ENCODE peak calls at places on chromosomes 16 and 17, in four cellular contexts. One of them, this sample, is unnamed.

GRCh38 chr16:8899709-8900317 is 17.7 kb downstream of the LITAFD start:
- DNase-seq in GM12878: no peak
- DNase-seq in HepG2: no peak
- DNase-seq in K562: no peak
- DNase-seq in this sample: no peak

GRCh38 chr17:67514998-67515397 is 137.9 kb downstream of the PITPNC1 start:
- DNase-seq in GM12878: no peak
- DNase-seq in HepG2: no peak
- DNase-seq in K562: no peak
- DNase-seq in this sample: no peak

GRCh38 chr16:51154271-51155171 is 3.5 kb upstream of the SALL1 start:
- DNase-seq in HepG2: no peak
- DNase-seq in K562: no peak
- DNase-seq in GM12878: no peak
- DNase-seq in this sample: no peak

GRCh38 chr16:64440005-64440404 is 681.9 kb downstream of the CDH11 start:
- DNase-seq in GM12878: no peak
- DNase-seq in K562: no peak
- DNase-seq in HepG2: no peak
- DNase-seq in this sample: no peak

GRCh38 chr17:72725432-72726068 is 366.9 kb downstream of the SLC39A11 start:
- DNase-seq in HepG2: peak; percentile 66
- DNase-seq in K562: peak; percentile 76
- DNase-seq in GM12878: no peak
- DNase-seq in this sample: peak; percentile 83

GRCh38 chr17:9140550-9141422 is 119.5 kb downstream of the NTN1 start:
- DNase-seq in HepG2: no peak
- DNase-seq in GM12878: no peak
- DNase-seq in K562: no peak
- DNase-seq in this sample: no peak

GRCh38 chr17:45129426-45129939 is 2.8 kb downstream of the PLCD3 start:
- DNase-seq in HepG2: peak; percentile 89
- DNase-seq in GM12878: no peak
- DNase-seq in K562: no peak
- DNase-seq in this sample: peak; percentile 77

GRCh38 chr17:74759243-74759801 is 10.9 kb downstream of the NHERF1 start:
- DNase-seq in HepG2: no peak
- DNase-seq in K562: no peak
- DNase-seq in GM12878: no peak
- DNase-seq in this sample: no peak

GRCh38 chr16:4936991-4937781 is at the start of gene PPL:
- DNase-seq in HepG2: peak; percentile 93
- DNase-seq in GM12878: no peak
- DNase-seq in K562: peak; percentile 84
- DNase-seq in this sample: no peak

GRCh38 chr16:64738321-64738960 is 383.4 kb downstream of the CDH11 start:
- DNase-seq in GM12878: no peak
- DNase-seq in K562: no peak
- DNase-seq in HepG2: no peak
- DNase-seq in this sample: no peak

GRCh38 chr17:70739046-70739445 is 569.7 kb downstream of the KCNJ2 start:
- DNase-seq in HepG2: no peak
- DNase-seq in K562: no peak
- DNase-seq in GM12878: no peak
- DNase-seq in this sample: no peak

GRCh38 chr16:11004351-11004750 is 60.0 kb downstream of the CLEC16A start:
- DNase-seq in HepG2: no peak
- DNase-seq in K562: no peak
- DNase-seq in GM12878: no peak
- DNase-seq in this sample: no peak

GRCh38 chr17:39563476-39563875 is 44.2 kb downstream of the NEUROD2 start:
- DNase-seq in GM12878: no peak
- DNase-seq in K562: no peak
- DNase-seq in HepG2: no peak
- DNase-seq in this sample: no peak

GRCh38 chr17:81347437-81347836 is 47.8 kb upstream of the BAHCC1 start:
- DNase-seq in HepG2: no peak
- DNase-seq in GM12878: no peak
- DNase-seq in K562: no peak
- DNase-seq in this sample: no peak

GRCh38 chr17:81345211-81346089 is 49.8 kb upstream of the BAHCC1 start:
- DNase-seq in GM12878: no peak
- DNase-seq in K562: peak; percentile 90
- DNase-seq in HepG2: peak; percentile 72
- DNase-seq in this sample: peak; percentile 91

GRCh38 chr17:81348097-81349055 is 46.9 kb upstream of the BAHCC1 start:
- DNase-seq in GM12878: no peak
- DNase-seq in K562: no peak
- DNase-seq in HepG2: no peak
- DNase-seq in this sample: no peak

GRCh38 chr17:81346908-81347349 is 48.3 kb upstream of the BAHCC1 start:
- DNase-seq in K562: no peak
- DNase-seq in GM12878: no peak
- DNase-seq in HepG2: no peak
- DNase-seq in this sample: no peak

DNA sequence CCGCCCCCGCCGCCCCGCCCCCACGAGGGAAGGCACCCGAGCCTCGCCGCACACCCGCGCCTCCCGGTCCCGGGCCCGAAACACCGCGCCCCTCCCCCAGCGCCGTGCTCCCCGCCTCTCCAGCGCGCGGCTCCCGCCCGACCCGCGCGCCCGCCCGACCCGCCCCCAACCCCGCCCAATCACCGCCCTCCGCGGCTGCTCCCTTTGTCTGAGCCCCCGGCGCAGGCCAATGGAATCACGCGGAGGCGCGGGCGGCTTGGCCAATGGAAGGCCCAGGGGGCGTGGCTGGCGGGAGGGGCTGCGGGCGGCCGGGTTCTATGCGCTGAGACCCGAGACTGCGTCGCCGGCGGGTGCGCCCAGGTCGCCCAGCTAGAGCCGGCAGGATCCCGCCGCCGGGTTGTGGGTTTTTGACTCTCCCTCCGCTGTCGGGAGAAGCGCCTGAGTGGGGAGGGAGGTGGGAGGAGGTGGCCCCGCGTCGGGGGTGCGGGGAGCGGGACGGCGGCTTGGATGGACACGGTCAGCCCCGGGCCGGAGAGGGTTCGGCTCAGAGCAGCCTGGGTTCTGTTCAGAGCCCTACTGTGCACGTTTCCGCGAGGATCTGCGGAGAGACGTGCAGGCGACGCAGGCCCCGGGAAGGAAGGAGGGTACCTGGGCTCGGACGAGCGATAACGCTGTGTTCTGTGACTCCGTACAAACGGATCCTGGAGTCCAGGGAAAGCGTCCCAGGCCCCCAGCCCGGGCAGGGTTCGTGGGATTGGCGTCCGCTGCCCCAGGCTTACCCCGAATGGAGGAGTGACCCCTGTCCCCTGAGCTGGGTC is 49.0 kb upstream of the BAHCC1 start:
- DNase-seq in GM12878: peak; percentile 45
- DNase-seq in HepG2: peak; percentile 96
- DNase-seq in K562: peak; percentile 99
- DNase-seq in this sample: peak; percentile 97
- TF ChIP-seq JUNB in GM12878: no peak
- TF ChIP-seq JUNB in HepG2: no peak
- TF ChIP-seq JUNB in K562: no peak
- TF ChIP-seq JUNB in this sample: no peak

GRCh38 chr16:23453338-23454052 is 506 bp upstream of the COG7 start:
- DNase-seq in GM12878: no peak
- DNase-seq in HepG2: no peak
- DNase-seq in K562: no peak
- DNase-seq in this sample: no peak

GRCh38 chr16:23452572-23453337 is at the start of gene COG7:
- DNase-seq in HepG2: peak; percentile 87
- DNase-seq in K562: peak; percentile 89
- DNase-seq in GM12878: peak; percentile 32
- DNase-seq in this sample: peak; percentile 89

GRCh38 chr16:23452221-23452571 is 793 bp downstream of the COG7 start:
- DNase-seq in K562: no peak
- DNase-seq in HepG2: no peak
- DNase-seq in GM12878: no peak
- DNase-seq in this sample: no peak

GRCh38 chr16:23448392-23448791 is 4.6 kb downstream of the COG7 start:
- DNase-seq in K562: no peak
- DNase-seq in GM12878: no peak
- DNase-seq in HepG2: no peak
- DNase-seq in this sample: no peak
- TF ChIP-seq RAD21 in K562: no peak
- TF ChIP-seq RAD21 in GM12878: no peak
- TF ChIP-seq RAD21 in HepG2: no peak
- TF ChIP-seq RAD21 in this sample: no peak

GRCh38 chr17:47729486-47729885 is 3.5 kb upstream of the TBX21 start:
- DNase-seq in K562: no peak
- DNase-seq in GM12878: no peak
- DNase-seq in HepG2: no peak
- DNase-seq in this sample: no peak
- TF ChIP-seq JUNB in K562: no peak
- TF ChIP-seq JUNB in GM12878: no peak
- TF ChIP-seq JUNB in HepG2: no peak
- TF ChIP-seq JUNB in this sample: no peak

GRCh38 chr17:78237403-78238012 is 6.1 kb downstream of the TMEM235 start:
- DNase-seq in HepG2: no peak
- DNase-seq in GM12878: no peak
- DNase-seq in K562: no peak
- DNase-seq in this sample: no peak
- TF ChIP-seq RAD21 in HepG2: no peak
- TF ChIP-seq RAD21 in GM12878: no peak
- TF ChIP-seq RAD21 in K562: no peak
- TF ChIP-seq RAD21 in this sample: no peak

This sample was measured in A549.